ENCODE peak calls at places on chromosomes 16 and 17, in seven cellular contexts. F is IMR-90, W is H9, B is H1, K is neuronal stem cell, Z is trophoblast cell, E is mesendoderm. I is an unnamed sample.

GRCh38 chr16:84220851-84221250 is 19.0 kb downstream of the KCNG4 start:
- DNase-seq in F (peak; percentile 72), W (no peak), B (no peak), K (no peak), Z (no peak), E (no peak), I (peak; percentile 20)

GRCh38 chr17:48603959-48604769 is 622 bp downstream of the HOXB6 start:
- DNase-seq in F (no peak), W (peak; percentile 81), B (no peak), K (no peak), Z (no peak), E (no peak), I (peak; percentile 80)

GRCh38 chr17:39671651-39672521 is 3.6 kb downstream of the PNMT start:
- DNase-seq in F (peak; percentile 27), W (peak; percentile 86), B (peak; percentile 80), K (no peak), Z (peak; percentile 16), E (peak; percentile 70), I (peak; percentile 53)

GRCh38 chr16:53078765-53079484 is 24.1 kb downstream of the CHD9 start:
- DNase-seq in F (peak; percentile 53), W (no peak), B (no peak), K (no peak), Z (no peak), E (no peak), I (no peak)

GRCh38 chr17:31477417-31478055 is 86.1 kb downstream of the RAB11FIP4 start:
- DNase-seq in F (no peak), W (no peak), B (no peak), K (no peak), Z (no peak), E (no peak), I (no peak)

GRCh38 chr16:6081320-6081976 is 983.9 kb upstream of the EEF2KMT start:
- DNase-seq in F (no peak), W (peak; percentile 68), B (peak; percentile 86), K (peak; percentile 57), Z (peak; percentile 8), E (peak; percentile 62), I (no peak)

GRCh38 chr16:12078405-12079245 is 102.1 kb downstream of the SNX29 start:
- DNase-seq in F (no peak), W (no peak), B (no peak), K (no peak), Z (no peak), E (no peak), I (no peak)

GRCh38 chr16:1918890-1919679 is 870 bp upstream of the HS3ST6 start:
- DNase-seq in F (no peak), W (peak; percentile 29), B (no peak), K (no peak), Z (peak; percentile 24), E (no peak), I (no peak)

GRCh38 chr16:80274576-80275191 is 266.1 kb upstream of the DYNLRB2 start:
- DNase-seq in F (peak; percentile 81), W (no peak), B (no peak), K (peak; percentile 39), Z (no peak), E (no peak), I (no peak)

GRCh38 chr16:79411805-79412204 is 188.7 kb downstream of the MAF start:
- DNase-seq in F (no peak), W (no peak), B (no peak), K (no peak), Z (no peak), E (no peak), I (no peak)

GRCh38 chr17:48719642-48720262 is 2.6 kb downstream of the PRAC1 start:
- DNase-seq in F (no peak), W (peak; percentile 93), B (peak; percentile 75), K (no peak), Z (peak; percentile 9), E (peak; percentile 96), I (peak; percentile 53)

GRCh38 chr16:4288148-4288921 is 15.5 kb upstream of the TFAP4 start:
- DNase-seq in F (peak; percentile 82), W (peak; percentile 89), B (peak; percentile 98), K (peak; percentile 72), Z (peak; percentile 95), E (peak; percentile 79), I (peak; percentile 71)

GRCh38 chr17:1577186-1577585 is 14.6 kb upstream of the PITPNA start:
- DNase-seq in F (peak; percentile 89), W (peak; percentile 83), B (no peak), K (no peak), Z (peak; percentile 59), E (peak; percentile 74), I (peak; percentile 96)

GRCh38 chr16:10386517-10387377 is 886 bp downstream of the ATF7IP2 start:
- DNase-seq in F (peak; percentile 2), W (no peak), B (no peak), K (no peak), Z (peak; percentile 36), E (peak; percentile 16), I (peak; percentile 28)

GRCh38 chr17:57530508-57530907 is 214.6 kb downstream of the CCDC182 start:
- DNase-seq in F (peak; percentile 24), W (no peak), B (no peak), K (no peak), Z (no peak), E (peak; percentile 78), I (peak; percentile 57)

GRCh38 chr17:57530026-57530425 is 215.1 kb downstream of the CCDC182 start:
- DNase-seq in F (no peak), W (no peak), B (no peak), K (no peak), Z (no peak), E (no peak), I (no peak)

GRCh38 chr17:57524790-57525543 is 220.1 kb downstream of the CCDC182 start:
- DNase-seq in F (no peak), W (no peak), B (no peak), K (no peak), Z (no peak), E (no peak), I (no peak)

GRCh38 chr17:57528084-57528451 is 217.0 kb downstream of the CCDC182 start:
- DNase-seq in F (no peak), W (no peak), B (no peak), K (no peak), Z (no peak), E (no peak), I (no peak)

GRCh38 chr17:57527437-57528083 is 217.5 kb downstream of the CCDC182 start:
- DNase-seq in F (no peak), W (no peak), B (no peak), K (peak; percentile 82), Z (no peak), E (no peak), I (no peak)
- H3K18ac ChIP-seq in F (no peak overlapping the region), W (peak overlapping the region; percentile 66), B (no peak overlapping the region), K (peak overlapping the region; percentile 96), Z (peak overlapping the region; percentile 76), E (no peak overlapping the region), I (peak overlapping the region; percentile 16)

GRCh38 chr17:77320501-77321256 is 179.9 kb downstream of the SEC14L1 start:
- DNase-seq in F (no peak), W (no peak), B (no peak), K (no peak), Z (no peak), E (no peak), I (peak; percentile 51)
- H3K4me1 ChIP-seq in F (peaks cover 62% of the 10 kb centered on the region), W (peaks cover 4% of the 10 kb centered on the region), B (no peaks in the 10 kb centered on the region), K (peaks cover 24% of the 10 kb centered on the region), Z (peaks cover 68% of the 10 kb centered on the region), E (peaks cover 5% of the 10 kb centered on the region), I (peaks cover 68% of the 10 kb centered on the region)

GRCh38 chr16:57345666-57346204 is 12.8 kb upstream of the CCL22 start:
- DNase-seq in F (no peak), W (no peak), B (no peak), K (no peak), Z (no peak), E (no peak), I (no peak)

GRCh38 chr16:57352636-57353047 is 5.9 kb upstream of the CCL22 start:
- DNase-seq in F (no peak), W (no peak), B (no peak), K (no peak), Z (no peak), E (no peak), I (no peak)

GRCh38 chr16:57347858-57348257 is 10.7 kb upstream of the CCL22 start:
- DNase-seq in F (no peak), W (no peak), B (no peak), K (no peak), Z (no peak), E (no peak), I (no peak)

GRCh38 chr16:57348361-57348760 is 10.2 kb upstream of the CCL22 start:
- DNase-seq in F (no peak), W (no peak), B (no peak), K (no peak), Z (peak; percentile 68), E (no peak), I (no peak)

DNA sequence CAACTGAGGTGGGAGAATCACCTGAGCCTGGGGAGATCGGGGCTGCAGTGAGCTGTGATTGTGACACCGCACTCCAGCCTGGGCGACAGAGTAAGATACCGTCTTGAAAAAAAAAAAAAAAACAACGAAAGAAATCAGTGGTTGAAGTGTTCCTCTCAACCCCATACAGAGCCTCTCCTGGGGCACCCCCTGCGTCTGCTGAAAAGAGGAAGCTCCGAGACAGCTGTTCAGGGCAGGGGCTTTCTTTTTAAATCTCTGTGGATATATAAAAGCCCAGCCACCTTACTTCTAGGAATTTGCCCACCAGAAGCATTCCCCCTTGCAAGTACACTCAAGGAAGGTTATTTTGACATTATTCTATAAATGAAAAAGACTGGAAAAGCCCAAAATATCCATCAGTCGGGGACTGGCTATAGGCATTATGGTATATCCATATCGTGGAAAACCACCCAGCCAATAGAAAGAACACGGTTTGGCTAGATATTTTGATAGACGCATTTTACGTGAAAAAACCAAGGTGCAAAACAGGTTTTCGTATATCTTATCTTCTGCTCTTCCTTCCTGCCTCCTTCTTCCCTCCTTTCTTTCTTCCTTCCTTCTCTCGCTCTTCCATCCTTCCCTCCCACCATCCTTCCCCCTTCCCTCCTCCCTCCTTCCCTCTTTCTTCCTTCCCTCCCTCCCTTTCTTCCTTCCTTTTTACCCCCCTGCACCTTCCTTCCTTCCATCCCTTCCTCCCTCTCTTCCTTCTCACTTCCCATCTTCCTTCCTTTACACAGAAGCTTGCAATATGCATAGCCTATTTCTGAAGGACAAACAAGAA is 9.2 kb upstream of the CCL22 start:
- DNase-seq in F (no peak), W (no peak), B (no peak), K (no peak), Z (no peak), E (no peak), I (no peak)
- H3K18ac ChIP-seq in F (no peak overlapping the region), W (no peak overlapping the region), B (no peak overlapping the region), K (no peak overlapping the region), Z (no peak overlapping the region), E (no peak overlapping the region), I (no peak overlapping the region)

DNA sequence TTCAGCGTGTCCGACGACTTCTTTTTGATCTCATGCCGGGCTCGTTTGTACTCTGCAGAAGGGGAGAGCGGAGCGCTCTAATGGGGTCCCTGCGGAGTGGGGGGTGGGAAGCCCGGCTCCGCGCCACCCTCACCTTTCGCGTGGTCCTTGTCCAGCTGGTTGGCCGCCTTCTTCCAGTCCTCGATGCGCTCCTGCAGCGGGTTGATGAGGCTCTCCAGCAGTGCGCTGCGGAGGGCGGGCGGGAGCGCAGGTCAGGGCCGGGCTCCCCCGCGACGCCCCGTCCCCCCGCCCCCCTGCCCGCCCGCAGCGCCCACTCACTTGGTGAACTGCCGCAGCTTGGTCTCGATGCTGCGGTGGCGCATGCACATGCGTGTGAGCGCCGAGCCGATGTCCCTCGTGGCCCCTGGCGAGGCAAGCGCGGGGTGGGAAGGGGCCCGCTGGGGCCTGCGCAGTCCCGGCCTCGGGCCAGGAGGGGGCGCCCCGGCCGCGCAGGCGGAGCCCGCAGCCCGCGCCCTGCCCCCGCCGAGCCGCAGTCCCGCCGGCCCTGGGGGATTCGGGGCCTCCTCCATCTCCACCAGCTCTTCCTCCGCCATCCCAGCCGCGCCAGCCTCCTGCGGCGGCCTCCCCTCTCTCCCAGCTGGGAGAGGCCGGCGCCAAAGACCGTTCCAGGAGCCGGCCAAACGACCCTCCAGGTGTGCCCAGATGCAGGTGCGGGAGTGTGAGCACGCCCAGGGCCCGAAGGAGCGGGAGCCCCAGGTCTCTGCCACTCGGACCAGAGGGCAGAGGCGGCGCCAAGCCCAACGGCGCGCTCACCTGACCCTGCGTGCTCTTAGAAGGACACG is 6.0 kb downstream of the MTSS2 start:
- DNase-seq in F (no peak), W (peak; percentile 79), B (peak; percentile 84), K (no peak), Z (peak; percentile 48), E (peak; percentile 61), I (no peak)
- H3K4me1 ChIP-seq in F (peaks cover 33% of the 10 kb centered on the region), W (no peaks in the 10 kb centered on the region), B (no peaks in the 10 kb centered on the region), K (peaks cover 3% of the 10 kb centered on the region), Z (peaks cover 32% of the 10 kb centered on the region), E (peaks cover 3% of the 10 kb centered on the region), I (peaks cover 45% of the 10 kb centered on the region)